ENCODE peak calls at places on chromosomes 16 and 17, in five cellular contexts. E, S, G, O and R are unnamed samples.
A peak's percentile ranks its signal among the peaks of the same experiment; 100 is the strongest.

GRCh38 chr16:84643180-84643583 is 5.1 kb upstream of the KLHL36 start:
- DNase-seq in S (peak; percentile 90), G (no peak), O (no peak), E (peak; percentile 97), R (peak; percentile 71)

GRCh38 chr17:4738136-4739121 is 1.2 kb upstream of the ZMYND15 start:
- DNase-seq in E (no peak), O (no peak), G (no peak), S (no peak), R (no peak)

GRCh38 chr17:74467221-74467951 is 952 bp downstream of the CD300A start:
- DNase-seq in S (no peak), O (no peak), G (peak; percentile 83), E (no peak), R (no peak)

GRCh38 chr16:20175358-20175757 is 101.7 kb upstream of the GPR139 start:
- DNase-seq in O (peak; percentile 36), E (no peak), S (no peak), G (no peak), R (no peak)

GRCh38 chr17:49978501-49978900 is 9.5 kb downstream of the DLX4 start:
- DNase-seq in S (no peak), E (no peak), O (no peak), G (no peak), R (no peak)

GRCh38 chr16:74107795-74108610 is 188.6 kb upstream of the PSMD7 start:
- DNase-seq in O (peak; percentile 80), G (no peak), E (no peak), S (no peak), R (no peak)

GRCh38 chr16:78973041-78973440 is 627.5 kb downstream of the MAF start:
- DNase-seq in S (no peak), G (no peak), E (no peak), O (no peak), R (no peak)

GRCh38 chr17:82212331-82213250 is at the start of gene CCDC57:
- DNase-seq in S (no peak), G (peak; percentile 97), O (peak; percentile 76), E (peak; percentile 72), R (no peak)

GRCh38 chr17:82449136-82449882 is 1.2 kb downstream of the CYBC1 start:
- DNase-seq in E (no peak), O (peak; percentile 31), S (no peak), G (no peak), R (no peak)

GRCh38 chr17:43401293-43401692 is 2.5 kb downstream of the ARL4D start:
- DNase-seq in O (no peak), E (peak; percentile 78), S (peak; percentile 62), G (no peak), R (no peak)

GRCh38 chr16:70251651-70252354 is at the start of gene EXOSC6:
- DNase-seq in E (peak; percentile 82), O (peak; percentile 97), S (peak; percentile 92), G (peak; percentile 98), R (peak; percentile 88)

GRCh38 chr16:87608400-87608985 is 6.2 kb downstream of the JPH3 start:
- DNase-seq in O (peak; percentile 75), E (peak; percentile 68), G (no peak), S (peak; percentile 43), R (no peak)

GRCh38 chr17:7982171-7982570 is 20.2 kb upstream of the GUCY2D start:
- DNase-seq in S (no peak), E (peak; percentile 67), G (no peak), O (no peak), R (no peak)

GRCh38 chr16:3472878-3473595 is 22.3 kb downstream of the C16orf90 start:
- DNase-seq in O (no peak), S (no peak), E (peak; percentile 12), G (no peak), R (no peak)

GRCh38 chr17:21213491-21214014 is 408 bp downstream of the TMEM11 start:
- DNase-seq in G (peak; percentile 90), S (peak; percentile 30), O (no peak), E (no peak), R (no peak)

GRCh38 chr16:88633684-88634140 is 4.7 kb upstream of the IL17C start:
- DNase-seq in G (no peak), O (peak; percentile 86), E (peak; percentile 4), S (peak; percentile 37), R (no peak)

GRCh38 chr16:88634994-88635670 is 3.2 kb upstream of the IL17C start:
- DNase-seq in E (no peak), O (peak; percentile 23), S (no peak), G (no peak), R (no peak)

GRCh38 chr16:88632587-88632930 is 5.8 kb upstream of the IL17C start:
- DNase-seq in G (no peak), S (no peak), O (no peak), E (no peak), R (no peak)

GRCh38 chr16:88635671-88636070 is 2.7 kb upstream of the IL17C start:
- DNase-seq in S (no peak), O (no peak), E (no peak), G (no peak), R (no peak)

GRCh38 chr16:88634141-88634993 is 4.0 kb upstream of the IL17C start:
- DNase-seq in O (peak; percentile 80), E (peak; percentile 23), S (no peak), G (peak; percentile 94), R (no peak)
- H3K4me3 ChIP-seq in O (peak overlapping the region; percentile 28), E (peak overlapping the region; percentile 38), S (peak overlapping the region; percentile 44), G (peak overlapping the region; percentile 22), R (peak overlapping the region; percentile 69)

GRCh38 chr16:54390095-54390494 is 103.5 kb upstream of the IRX3 start:
- DNase-seq in E (no peak), S (no peak), G (no peak), O (no peak), R (no peak)
- H3K4me3 ChIP-seq in E (no peak overlapping the region), S (no peak overlapping the region), G (no peak overlapping the region), O (no peak overlapping the region), R (no peak overlapping the region)

GRCh38 chr17:61458000-61458399 is 5.8 kb downstream of the TBX4 start:
- DNase-seq in S (no peak), G (no peak), E (no peak), O (no peak), R (no peak)
- H3K4me3 ChIP-seq in S (no peak overlapping the region), G (no peak overlapping the region), E (no peak overlapping the region), O (no peak overlapping the region), R (peak overlapping the region; percentile 57)

DNA sequence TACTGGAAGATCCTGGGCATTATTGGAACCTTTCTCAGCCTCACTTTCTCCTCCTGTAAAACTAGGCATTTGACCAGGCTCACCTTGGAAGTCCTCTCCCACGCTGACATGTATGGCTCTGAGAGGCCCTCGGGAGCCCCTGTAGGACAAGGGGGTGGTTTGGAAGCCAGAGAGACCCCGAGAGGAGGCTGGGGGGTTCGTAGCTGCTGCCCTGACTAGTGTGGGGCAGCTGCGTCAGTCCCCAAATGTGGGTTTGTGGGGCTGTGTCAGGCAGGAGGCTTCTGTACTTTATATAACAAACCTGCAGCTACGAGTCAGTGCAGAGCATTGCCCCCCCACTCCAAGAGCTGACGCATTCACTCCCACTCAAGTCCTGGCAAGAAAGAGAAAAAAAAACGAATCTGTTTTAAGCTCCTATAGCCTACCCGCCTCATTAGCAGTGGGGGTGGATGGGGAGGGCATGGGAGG is 1.8 kb downstream of the CX3CL1 start:
- DNase-seq in O (no peak), G (no peak), S (peak; percentile 62), E (no peak), R (no peak)
- H3K4me3 ChIP-seq in O (no peak overlapping the region), G (peak overlapping the region; percentile 25), S (peak overlapping the region; percentile 65), E (no peak overlapping the region), R (peak overlapping the region; percentile 51)

DNA sequence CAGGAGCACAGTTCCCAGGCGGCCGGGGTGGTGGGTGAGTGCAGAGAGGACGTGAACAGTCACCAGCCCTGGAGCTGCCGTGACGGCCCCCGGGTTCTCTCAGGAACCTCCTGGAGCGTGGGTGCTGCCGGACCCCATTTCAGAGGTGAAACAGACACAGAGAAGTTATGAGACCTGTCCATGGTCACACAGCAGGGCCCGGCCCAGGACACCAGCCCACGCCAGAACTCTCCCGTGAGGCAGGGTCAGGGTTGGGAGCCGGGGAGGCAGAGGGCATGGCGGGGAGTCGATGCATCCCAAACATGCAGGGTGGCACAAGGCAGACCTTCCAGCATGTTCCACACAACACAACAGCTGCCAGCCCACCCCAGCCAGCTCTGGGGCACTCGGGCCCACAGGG is 3.8 kb upstream of the PVALEF start:
- DNase-seq in E (no peak), G (peak; percentile 62), S (no peak), O (no peak), R (no peak)
- H3K4me3 ChIP-seq in E (no peak overlapping the region), G (no peak overlapping the region), S (no peak overlapping the region), O (no peak overlapping the region), R (no peak overlapping the region)

GRCh38 chr16:68075980-68076379 is 9.2 kb upstream of the NFATC3 start:
- DNase-seq in E (no peak), S (no peak), O (no peak), G (no peak), R (no peak)

GRCh38 chr16:68079616-68080344 is 5.4 kb upstream of the NFATC3 start:
- DNase-seq in O (no peak), G (peak; percentile 87), E (no peak), S (peak; percentile 69), R (no peak)

GRCh38 chr16:68078726-68079615 is 6.2 kb upstream of the NFATC3 start:
- DNase-seq in S (no peak), E (no peak), O (no peak), G (no peak), R (no peak)

GRCh38 chr16:68076560-68076959 is 8.6 kb upstream of the NFATC3 start:
- DNase-seq in E (no peak), G (peak; percentile 24), S (no peak), O (no peak), R (no peak)

DNA sequence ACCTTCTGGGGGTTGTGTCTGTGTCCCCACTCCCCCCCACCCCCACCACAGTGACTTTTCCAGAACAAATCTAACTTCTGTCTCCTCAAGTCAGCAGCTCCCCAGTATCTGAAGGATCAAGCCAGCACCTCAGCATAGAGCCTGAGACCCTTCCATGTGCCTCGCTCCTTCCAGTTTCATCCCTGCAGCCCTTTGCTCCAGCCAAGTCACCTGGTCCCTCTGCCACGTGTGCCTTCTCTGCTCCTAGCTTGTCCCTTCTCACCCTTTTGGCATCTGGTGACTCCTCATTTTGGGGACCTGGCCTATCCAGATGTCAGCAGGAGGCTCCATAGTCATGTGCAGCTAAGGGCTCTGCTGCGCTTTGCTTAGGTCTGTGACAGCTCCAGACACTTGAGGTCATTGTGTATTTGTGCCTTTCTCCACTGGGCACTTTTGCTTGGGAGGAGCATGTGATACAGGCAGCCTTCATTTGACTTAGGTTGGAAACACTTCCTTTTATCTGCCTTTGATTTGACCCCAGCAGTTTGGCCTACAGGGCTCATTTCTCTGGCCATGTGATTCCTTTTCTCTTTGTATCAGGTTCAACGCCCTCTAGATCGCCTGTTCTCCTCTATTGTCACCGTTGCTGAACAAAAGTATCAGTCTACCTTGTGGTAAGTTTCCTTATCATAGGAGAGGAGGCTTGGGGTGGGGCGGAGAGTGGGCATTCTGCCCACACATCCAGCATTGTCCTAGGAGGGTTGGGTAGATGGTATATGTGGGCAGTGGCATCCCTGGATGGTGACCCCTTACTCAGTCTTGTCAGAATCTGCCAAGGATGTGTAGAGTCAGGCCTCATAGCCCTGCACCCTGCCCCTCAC is 7.1 kb upstream of the NFATC3 start:
- DNase-seq in G (no peak), S (no peak), O (no peak), E (no peak), R (no peak)
- H3K4me3 ChIP-seq in G (no peak overlapping the region), S (no peak overlapping the region), O (no peak overlapping the region), E (no peak overlapping the region), R (no peak overlapping the region)